ENCODE peak calls at places on chromosomes 16 and 17, in nine cellular contexts. M is HFFc6; G is NCI-H460; X is fibroblast of lung; N is T-helper 1 cell; S is HTR-8/SVneo; K is central memory CD4-positive, alpha-beta T cell; J is fibroblast of mammary gland; C is hypothalamus. B is an unnamed sample.

GRCh38 chr17:76570457-76570856 is 15.2 kb downstream of the ST6GALNAC2 start:
- DNase-seq in M (no peak), G (no peak), X (no peak), N (no peak), S (no peak), K (no peak), J (no peak), C (no peak), B (no peak)

GRCh38 chr17:8518346-8518745 is 82.7 kb downstream of the NDEL1 start:
- DNase-seq in M (no peak), G (no peak), X (no peak), N (no peak), S (no peak), K (no peak), J (no peak), C (no peak), B (no peak)

GRCh38 chr16:29014561-29015029 is 29.7 kb downstream of the LAT start:
- DNase-seq in M (no peak), G (no peak), X (no peak), N (no peak), S (no peak), K (no peak), J (no peak), C (no peak), B (no peak)

GRCh38 chr17:13597723-13598347 is 3.9 kb downstream of the HS3ST3A1 start:
- DNase-seq in M (peak; percentile 54), G (peak; percentile 65), X (peak; percentile 69), N (peak; percentile 57), S (no peak), K (peak; percentile 24), J (peak; percentile 75), C (no peak), B (peak; percentile 5)

GRCh38 chr16:12796498-12796897 is 7.2 kb downstream of the CPPED1 start:
- DNase-seq in M (peak; percentile 15), G (no peak), X (peak; percentile 47), N (no peak), S (no peak), K (no peak), J (no peak), C (no peak), B (no peak)

GRCh38 chr16:46607529-46607928 is 13.7 kb downstream of the SHCBP1 start:
- DNase-seq in M (peak; percentile 69), G (peak; percentile 62), X (peak; percentile 54), N (peak; percentile 14), S (peak; percentile 19), K (no peak), J (peak; percentile 72), C (no peak), B (no peak)

GRCh38 chr16:85211247-85211910 is 99.1 kb upstream of the CIBAR2 start:
- DNase-seq in M (peak; percentile 56), G (no peak), X (peak; percentile 87), N (no peak), S (no peak), K (no peak), J (peak; percentile 55), C (no peak), B (no peak)

GRCh38 chr17:46061435-46061834 is 62.4 kb downstream of the STH start:
- DNase-seq in M (peak; percentile 18), G (peak; percentile 16), X (no peak), N (no peak), S (peak; percentile 46), K (no peak), J (peak; percentile 34), C (no peak), B (no peak)

GRCh38 chr17:72104164-72104862 is 16.5 kb upstream of the SOX9 start:
- DNase-seq in M (no peak), G (no peak), X (peak; percentile 70), N (no peak), S (no peak), K (no peak), J (no peak), C (no peak), B (no peak)

GRCh38 chr17:47699536-47699840 is 5.5 kb downstream of the TBKBP1 start:
- DNase-seq in M (no peak), G (no peak), X (no peak), N (no peak), S (no peak), K (no peak), J (no peak), C (no peak), B (no peak)

GRCh38 chr17:17763136-17763535 is 73.7 kb downstream of the SREBF1 start:
- DNase-seq in M (no peak), G (no peak), X (peak; percentile 44), N (no peak), S (no peak), K (no peak), J (no peak), C (no peak), B (no peak)

GRCh38 chr17:33390479-33391027 is 97.5 kb upstream of the ASIC2 start:
- DNase-seq in M (peak; percentile 0), G (no peak), X (no peak), N (no peak), S (no peak), K (no peak), J (no peak), C (no peak), B (no peak)

GRCh38 chr16:66058181-66058580 is 308.3 kb upstream of the CDH5 start:
- DNase-seq in M (peak; percentile 65), G (no peak), X (peak; percentile 82), N (no peak), S (no peak), K (no peak), J (peak; percentile 64), C (no peak), B (no peak)

GRCh38 chr16:17270111-17270510 is 200.6 kb downstream of the XYLT1 start:
- DNase-seq in M (no peak), G (no peak), X (no peak), N (no peak), S (no peak), K (no peak), J (no peak), C (no peak), B (no peak)

GRCh38 chr17:3985800-3986199 is 21.6 kb upstream of the ATP2A3 start:
- DNase-seq in M (no peak), G (no peak), X (no peak), N (no peak), S (no peak), K (no peak), J (no peak), C (no peak), B (no peak)

GRCh38 chr16:11391576-11391975 is 46.3 kb downstream of the RMI2 start:
- DNase-seq in M (no peak), G (no peak), X (no peak), N (no peak), S (no peak), K (no peak), J (no peak), C (no peak), B (no peak)

GRCh38 chr16:49085689-49086088 is 195.9 kb downstream of the CBLN1 start:
- DNase-seq in M (no peak), G (no peak), X (peak; percentile 11), N (no peak), S (no peak), K (no peak), J (peak; percentile 49), C (no peak), B (no peak)

GRCh38 chr16:84526794-84527485 is 22.5 kb upstream of the MEAK7 start:
- DNase-seq in M (no peak), G (no peak), X (peak; percentile 85), N (no peak), S (no peak), K (no peak), J (peak; percentile 80), C (no peak), B (no peak)

GRCh38 chr17:45143767-45144198 is 4.5 kb upstream of the HEXIM1 start:
- DNase-seq in M (peak; percentile 56), G (no peak), X (peak; percentile 72), N (no peak), S (no peak), K (no peak), J (peak; percentile 92), C (peak; percentile 26), B (peak; percentile 37)

GRCh38 chr16:55822280-55822810 is 10.6 kb downstream of the CES1 start:
- DNase-seq in M (no peak), G (no peak), X (no peak), N (no peak), S (no peak), K (no peak), J (no peak), C (no peak), B (no peak)

GRCh38 chr16:1573301-1573700 is 38.6 kb downstream of the IFT140 start:
- DNase-seq in M (no peak), G (no peak), X (no peak), N (no peak), S (no peak), K (no peak), J (no peak), C (no peak), B (no peak)

GRCh38 chr16:75248536-75249380 is 2.7 kb downstream of the BCAR1 start:
- DNase-seq in M (no peak), G (no peak), X (no peak), N (no peak), S (no peak), K (no peak), J (no peak), C (no peak), B (no peak)

B was measured in anterior cingulate cortex.